ENCODE peak calls at places on chromosomes 3 and 15, in nine cellular contexts. W is CD4-positive, alpha-beta memory T cell; J is breast epithelium; Z is heart left ventricle; A is cardiac muscle cell; R is esophagus muscularis mucosa; P is body of pancreas; B is A549; M is mesendoderm. U is an unnamed sample. For H3K4me1, the result is how much of the 10 kb centered on the place peaks cover.

GRCh38 chr15:57527382-57528091 is 64.2 kb upstream of the MYZAP start:
- DNase-seq in W (peak), J (no peak), Z (no peak), A (peak), R (no peak), P (no peak), B (peak), M (peak), U (peak)

GRCh38 chr15:66912441-66912840 is 153.0 kb upstream of the SMAD3 start:
- DNase-seq in W (no peak), J (no peak), Z (no peak), A (no peak), R (no peak), P (no peak), B (no peak), M (no peak), U (no peak)

GRCh38 chr3:78724886-78725285 is 1042.9 kb downstream of the ROBO1 start:
- DNase-seq in W (no peak), J (no peak), Z (no peak), A (no peak), R (no peak), P (no peak), B (no peak), M (peak), U (no peak)

GRCh38 chr3:21754839-21755238 is 3.8 kb upstream of the ZNF385D start:
- DNase-seq in W (no peak), J (no peak), Z (no peak), A (no peak), R (no peak), P (no peak), B (no peak), M (no peak), U (no peak)

GRCh38 chr3:50436063-50436674 is 67.3 kb downstream of the CACNA2D2 start:
- DNase-seq in W (peak), J (peak), Z (peak), A (peak), R (no peak), P (peak), B (peak), M (peak), U (peak)

GRCh38 chr15:39461536-39462140 is 119.2 kb upstream of the THBS1 start:
- DNase-seq in W (no peak), J (no peak), Z (peak), A (peak), R (no peak), P (peak), B (no peak), M (no peak), U (no peak)

GRCh38 chr3:11907667-11908660 is 61.3 kb upstream of the TAMM41 start:
- DNase-seq in W (no peak), J (no peak), Z (no peak), A (no peak), R (no peak), P (no peak), B (no peak), M (no peak), U (no peak)

GRCh38 chr3:183437060-183437459 is 8.6 kb upstream of the MCF2L2 start:
- DNase-seq in W (no peak), J (no peak), Z (no peak), A (no peak), R (no peak), P (no peak), B (no peak), M (no peak), U (no peak)

GRCh38 chr3:64460877-64461276 is 226.9 kb downstream of the ADAMTS9 start:
- DNase-seq in W (no peak), J (no peak), Z (no peak), A (peak), R (no peak), P (no peak), B (no peak), M (no peak), U (no peak)

GRCh38 chr3:9767418-9767817 is 2.3 kb downstream of the CAMK1 start:
- DNase-seq in W (no peak), J (no peak), Z (peak), A (no peak), R (no peak), P (no peak), B (no peak), M (no peak), U (no peak)

GRCh38 chr15:57364282-57365007 is 11.9 kb upstream of the CGNL1 start:
- DNase-seq in W (no peak), J (no peak), Z (no peak), A (peak), R (no peak), P (no peak), B (no peak), M (peak), U (no peak)

GRCh38 chr3:156816091-156816793 is 9.9 kb upstream of the LEKR1 start:
- DNase-seq in W (peak), J (no peak), Z (peak), A (peak), R (no peak), P (peak), B (peak), M (no peak), U (no peak)

GRCh38 chr3:133887075-133887950 is 8.4 kb downstream of the RAB6B start:
- DNase-seq in W (no peak), J (no peak), Z (no peak), A (no peak), R (peak), P (no peak), B (no peak), M (peak), U (no peak)

GRCh38 chr3:196694941-196695848 is 16.9 kb downstream of the CEP19 start:
- DNase-seq in W (no peak), J (no peak), Z (no peak), A (no peak), R (no peak), P (no peak), B (no peak), M (no peak), U (no peak)

GRCh38 chr3:53238881-53239280 is 16.9 kb downstream of the TKT start:
- DNase-seq in W (no peak), J (no peak), Z (no peak), A (no peak), R (no peak), P (no peak), B (peak), M (no peak), U (no peak)
- H3K27ac ChIP-seq in W (no peak), J (peak), Z (no peak), A (no peak), R (peak), P (peak), B (peak), M (no peak), U (no peak)

GRCh38 chr3:13191016-13191415 is 117.8 kb upstream of the IQSEC1 start:
- DNase-seq in W (no peak), J (peak), Z (no peak), A (no peak), R (no peak), P (no peak), B (no peak), M (no peak), U (no peak)

GRCh38 chr3:13190376-13190762 is 117.1 kb upstream of the IQSEC1 start:
- DNase-seq in W (no peak), J (no peak), Z (no peak), A (no peak), R (no peak), P (no peak), B (no peak), M (no peak), U (no peak)

GRCh38 chr3:13188380-13188779 is 115.2 kb upstream of the IQSEC1 start:
- DNase-seq in W (no peak), J (no peak), Z (no peak), A (no peak), R (no peak), P (no peak), B (no peak), M (no peak), U (no peak)

GRCh38 chr3:13188975-13189374 is 115.7 kb upstream of the IQSEC1 start:
- DNase-seq in W (no peak), J (peak), Z (no peak), A (no peak), R (no peak), P (no peak), B (no peak), M (no peak), U (no peak)

DNA sequence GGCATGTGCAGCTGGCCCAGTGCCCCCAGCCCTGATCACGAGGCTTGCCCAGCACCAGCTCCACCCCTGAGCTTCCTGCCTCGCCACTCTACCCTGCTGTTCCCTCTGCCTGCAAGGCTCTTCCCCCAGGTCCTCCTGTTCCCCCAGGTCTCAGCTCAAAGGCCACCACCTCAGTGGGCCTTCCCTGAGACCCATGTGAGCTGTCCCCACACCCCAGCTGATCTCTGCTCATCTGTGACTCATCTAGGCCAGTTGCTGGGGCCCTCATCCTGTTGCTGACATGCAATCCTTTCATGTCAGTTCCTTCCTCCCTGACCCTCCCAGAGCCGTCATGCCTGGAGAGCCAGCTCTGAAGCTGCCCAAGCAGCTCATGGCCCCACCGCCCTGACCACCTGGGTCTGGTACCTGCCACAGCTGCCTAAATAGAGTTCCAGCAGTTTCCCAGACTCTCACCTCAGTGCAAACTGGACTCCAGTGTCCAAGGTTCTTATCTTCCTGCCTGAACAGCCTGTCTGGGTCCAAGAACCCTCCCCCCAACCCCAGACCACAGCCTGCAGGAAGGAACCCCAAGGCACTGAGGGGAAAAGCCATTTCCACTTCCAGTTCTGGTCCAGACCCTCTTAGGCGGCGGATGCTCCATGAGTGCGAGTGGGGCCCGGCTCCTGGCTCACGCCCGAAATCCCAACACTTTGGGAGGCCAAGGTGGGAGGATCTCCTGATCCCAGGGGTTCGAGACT is 116.6 kb upstream of the IQSEC1 start:
- DNase-seq in W (peak), J (peak), Z (peak), A (peak), R (no peak), P (no peak), B (no peak), M (no peak), U (no peak)
- H3K4me1 ChIP-seq in W (under half), J (under half), Z (under half), A (under half), R (under half), P (under half), B (under half), M (under half), U (under half)

GRCh38 chr15:43769584-43770228 is 7.1 kb downstream of the ELL3 start:
- DNase-seq in W (peak), J (no peak), Z (no peak), A (peak), R (no peak), P (peak), B (peak), M (peak), U (peak)

GRCh38 chr15:43775411-43775965 is 1.3 kb downstream of the ELL3 start:
- DNase-seq in W (no peak), J (peak), Z (no peak), A (no peak), R (no peak), P (peak), B (peak), M (peak), U (no peak)

GRCh38 chr15:43774062-43774461 is 2.7 kb downstream of the ELL3 start:
- DNase-seq in W (no peak), J (no peak), Z (no peak), A (no peak), R (no peak), P (no peak), B (no peak), M (no peak), U (no peak)

GRCh38 chr15:43771816-43772215 is 5.0 kb downstream of the ELL3 start:
- DNase-seq in W (no peak), J (no peak), Z (no peak), A (no peak), R (no peak), P (no peak), B (no peak), M (no peak), U (no peak)

DNA sequence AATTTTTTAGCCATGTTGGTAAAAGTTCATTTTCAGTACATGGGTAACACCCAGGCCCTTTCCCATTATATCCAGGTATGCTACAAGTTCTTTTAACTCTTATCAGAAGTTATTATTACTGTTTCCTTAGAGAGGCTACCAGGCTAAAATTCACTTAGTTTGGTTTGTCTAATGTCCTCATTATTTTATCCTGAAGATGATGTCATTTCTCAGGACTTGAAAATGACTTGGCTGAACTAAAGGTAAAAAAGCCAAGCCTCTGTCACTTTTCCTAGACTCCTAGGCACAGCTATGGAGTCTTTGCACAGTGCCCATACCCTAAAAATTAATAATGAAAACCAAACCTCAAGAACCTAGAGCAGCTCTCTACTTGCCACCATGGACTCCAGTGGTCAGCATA is 4.1 kb downstream of the ELL3 start:
- DNase-seq in W (no peak), J (no peak), Z (no peak), A (no peak), R (no peak), P (no peak), B (no peak), M (no peak), U (no peak)
- H3K27ac ChIP-seq in W (no peak), J (no peak), Z (no peak), A (no peak), R (no peak), P (no peak), B (no peak), M (no peak), U (no peak)

GRCh38 chr15:90929709-90930019 is 2.7 kb downstream of the HDDC3 start:
- DNase-seq in W (no peak), J (no peak), Z (no peak), A (no peak), R (no peak), P (no peak), B (no peak), M (no peak), U (no peak)

GRCh38 chr15:90932660-90932991 is 277 bp upstream of the HDDC3 start:
- DNase-seq in W (no peak), J (no peak), Z (no peak), A (no peak), R (no peak), P (no peak), B (no peak), M (no peak), U (no peak)

GRCh38 chr15:90933310-90933709 is 961 bp upstream of the HDDC3 start:
- DNase-seq in W (no peak), J (no peak), Z (no peak), A (no peak), R (no peak), P (no peak), B (no peak), M (no peak), U (no peak)

GRCh38 chr15:90930861-90931629 is 1.3 kb downstream of the HDDC3 start:
- DNase-seq in W (no peak), J (no peak), Z (no peak), A (no peak), R (no peak), P (no peak), B (no peak), M (no peak), U (peak)

GRCh38 chr15:90931737-90932659 is at the start of gene HDDC3:
- DNase-seq in W (peak), J (peak), Z (peak), A (peak), R (peak), P (peak), B (peak), M (peak), U (peak)
- H3K4me1 ChIP-seq in W (half or more), J (under half), Z (half or more), A (under half), R (half or more), P (half or more), B (under half), M (under half), U (under half)

U was measured in MM.1S.